ENCODE peak calls at places on chromosomes 16 and 17, in nine cellular contexts. C is heart left ventricle; I is CD8-positive, alpha-beta memory T cell; R is thoracic aorta; U is GM23248; T is psoas muscle; E is tibial nerve; Z is neuronal stem cell; B is effector memory CD4-positive, alpha-beta T cell. K is an unnamed sample.

GRCh38 chr16:35574011-35574410 is 2114.6 kb downstream of the TP53TG3F start:
- DNase-seq in E (no peak), I (no peak), U (no peak), B (no peak), R (no peak), C (no peak), Z (no peak), T (no peak), K (no peak)

GRCh38 chr17:72614871-72615626 is 477.4 kb downstream of the SLC39A11 start:
- DNase-seq in R (no peak), E (peak; percentile 62), U (no peak), C (no peak), I (no peak), T (no peak), B (no peak), Z (peak; percentile 18), K (no peak)

GRCh38 chr17:71163813-71164122 is 957.1 kb upstream of the SOX9 start:
- DNase-seq in U (no peak), E (no peak), T (no peak), Z (no peak), I (no peak), B (no peak), R (no peak), C (no peak), K (no peak)

GRCh38 chr17:57478433-57478832 is 222.1 kb downstream of the MSI2 start:
- DNase-seq in T (no peak), U (no peak), C (peak; percentile 50), R (no peak), E (no peak), I (no peak), B (no peak), Z (no peak), K (no peak)

GRCh38 chr16:58306327-58306726 is 11.5 kb upstream of the PRSS54 start:
- DNase-seq in C (no peak), E (no peak), T (no peak), B (peak; percentile 6), Z (no peak), I (peak; percentile 17), U (peak; percentile 38), R (no peak), K (no peak)

GRCh38 chr16:60107467-60107866 is 1373.4 kb upstream of the GOT2 start:
- DNase-seq in B (no peak), U (no peak), E (no peak), C (no peak), T (no peak), R (no peak), Z (no peak), I (no peak), K (no peak)

GRCh38 chr16:106623-107324 is 28.7 kb downstream of the MPG start:
- DNase-seq in U (peak; percentile 90), R (no peak), C (peak; percentile 59), I (peak; percentile 57), B (peak; percentile 34), E (no peak), T (no peak), Z (peak; percentile 67), K (no peak)

GRCh38 chr17:19714542-19715411 is 1.6 kb downstream of the SLC47A2 start:
- DNase-seq in Z (no peak), E (no peak), B (no peak), T (no peak), C (no peak), U (no peak), I (no peak), R (no peak), K (no peak)

GRCh38 chr17:28910534-28910933 is 7.7 kb upstream of the DHRS13 start:
- DNase-seq in E (no peak), B (no peak), R (no peak), Z (no peak), C (no peak), T (no peak), U (no peak), I (no peak), K (no peak)

DNA sequence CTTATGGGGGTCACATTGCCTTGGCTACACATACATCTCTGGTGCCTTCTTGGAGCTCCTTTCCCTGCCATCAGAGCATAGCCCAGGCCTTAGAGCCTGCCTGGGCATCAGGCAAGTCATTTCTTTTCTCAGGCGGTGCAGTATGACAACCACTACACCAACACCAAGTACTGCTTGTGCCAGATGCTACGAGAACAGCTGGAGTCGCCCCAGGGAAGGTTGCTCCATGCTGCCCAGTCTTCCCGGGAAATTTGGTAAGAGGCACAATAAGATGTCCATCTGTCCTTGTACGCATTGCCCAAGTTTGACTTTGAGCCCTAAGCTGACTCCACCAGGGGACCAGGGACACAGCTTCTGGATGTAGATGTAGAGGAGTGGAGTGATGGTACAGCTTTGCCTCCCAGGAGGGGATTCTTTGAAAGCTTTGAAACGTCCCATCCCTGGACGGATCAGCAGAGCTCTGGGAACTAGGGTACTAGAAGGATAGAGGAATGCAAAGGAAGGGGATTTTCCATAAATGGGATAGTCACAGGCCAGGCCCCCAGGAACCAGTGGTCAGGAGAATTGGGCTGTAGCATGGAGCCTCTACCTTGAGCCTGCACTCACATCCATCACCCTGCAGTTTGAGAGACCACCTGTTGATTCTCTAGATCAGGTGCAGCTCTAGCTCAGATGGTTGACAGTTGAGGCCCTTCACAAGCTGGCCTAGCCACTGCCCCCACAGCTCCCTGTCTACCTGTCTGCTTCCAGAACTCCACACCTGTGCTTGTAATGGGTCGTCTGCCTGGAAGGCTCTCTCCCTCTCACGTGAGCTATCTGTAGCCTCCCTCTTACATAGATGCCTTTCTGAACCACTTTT is 11.0 kb upstream of the NFATC3 start:
- DNase-seq in I (no peak), T (no peak), E (no peak), Z (no peak), U (no peak), C (no peak), R (no peak), B (no peak), K (no peak)
- H3K4me1 ChIP-seq in I (peaks cover 85% of the 10 kb centered on the region), T (peaks cover 56% of the 10 kb centered on the region), E (peaks cover 40% of the 10 kb centered on the region), Z (no peaks in the 10 kb centered on the region), U (peaks cover 5% of the 10 kb centered on the region), C (peaks cover 32% of the 10 kb centered on the region), R (no peaks in the 10 kb centered on the region), B (peaks cover 83% of the 10 kb centered on the region), K (peaks cover 24% of the 10 kb centered on the region)

DNA sequence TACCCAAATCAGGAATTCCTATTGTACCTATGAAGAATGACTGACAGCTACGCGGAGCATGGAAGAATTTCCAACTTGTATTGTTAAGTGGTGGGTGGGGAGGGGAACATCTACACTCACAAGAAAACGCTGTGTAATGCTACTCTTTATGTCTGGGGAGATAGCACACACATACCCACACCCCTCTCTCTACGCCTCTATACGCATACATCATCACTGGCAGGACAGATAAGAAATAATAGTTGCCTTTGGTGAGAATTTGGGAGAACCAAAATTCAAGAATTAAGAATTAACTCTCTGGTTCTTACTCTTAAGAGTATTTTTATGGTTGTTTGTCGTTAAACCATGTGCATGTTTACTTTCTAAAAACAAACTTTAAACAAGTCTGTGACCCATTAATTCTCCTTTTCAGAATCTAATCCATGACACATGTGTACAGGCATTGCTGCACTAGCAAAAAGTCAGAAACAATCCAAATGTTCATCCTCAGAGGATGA is 33.9 kb downstream of the CREBBP start:
- DNase-seq in U (no peak), Z (no peak), E (no peak), I (no peak), C (no peak), T (no peak), B (no peak), R (no peak), K (no peak)
- H3K4me1 ChIP-seq in U (peaks cover 36% of the 10 kb centered on the region), Z (no peaks in the 10 kb centered on the region), E (peaks cover 10% of the 10 kb centered on the region), I (peaks cover 20% of the 10 kb centered on the region), C (peaks cover 43% of the 10 kb centered on the region), T (peaks cover 33% of the 10 kb centered on the region), B (peaks cover 2% of the 10 kb centered on the region), R (peaks cover 14% of the 10 kb centered on the region), K (peaks cover 19% of the 10 kb centered on the region)

GRCh38 chr17:75512946-75513666 is 2.2 kb downstream of the CASKIN2 start:
- DNase-seq in Z (no peak), B (no peak), R (no peak), E (no peak), I (no peak), C (peak; percentile 13), T (no peak), U (peak; percentile 50), K (no peak)

GRCh38 chr17:75509528-75510258 is 5.6 kb downstream of the CASKIN2 start:
- DNase-seq in T (no peak), E (no peak), U (no peak), B (no peak), C (peak; percentile 85), I (no peak), R (no peak), Z (no peak), K (no peak)

GRCh38 chr17:75511610-75512575 is 3.4 kb downstream of the CASKIN2 start:
- DNase-seq in Z (no peak), C (peak; percentile 78), U (no peak), R (no peak), I (no peak), T (peak; percentile 35), E (no peak), B (no peak), K (no peak)

GRCh38 chr17:75508848-75509450 is 6.4 kb downstream of the CASKIN2 start:
- DNase-seq in U (no peak), R (no peak), Z (no peak), E (no peak), I (no peak), C (peak; percentile 33), B (no peak), T (peak; percentile 11), K (no peak)

DNA sequence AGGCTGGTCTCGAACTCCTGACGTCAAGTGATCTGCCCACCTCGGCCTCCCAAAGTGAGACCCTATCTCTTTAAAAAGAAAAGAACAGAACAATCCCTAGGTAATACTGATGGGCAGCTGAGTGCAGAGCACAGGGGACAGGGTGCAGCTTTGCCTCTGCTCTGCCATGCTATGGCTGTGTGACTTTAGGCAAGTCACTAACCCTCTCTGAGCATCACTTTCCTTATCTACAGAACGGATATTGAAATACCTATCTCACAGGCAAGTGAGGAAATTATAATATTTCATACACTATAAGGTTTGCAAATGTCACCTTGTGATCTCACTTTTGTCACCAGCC is 4.1 kb downstream of the CASKIN2 start:
- DNase-seq in T (no peak), U (no peak), E (no peak), Z (no peak), R (no peak), C (no peak), I (no peak), B (no peak), K (no peak)
- H3K4me1 ChIP-seq in T (peaks cover 58% of the 10 kb centered on the region), U (no peaks in the 10 kb centered on the region), E (peaks cover 62% of the 10 kb centered on the region), Z (peaks cover 11% of the 10 kb centered on the region), R (peaks cover 36% of the 10 kb centered on the region), C (peaks cover 67% of the 10 kb centered on the region), I (no peaks in the 10 kb centered on the region), B (peaks cover 13% of the 10 kb centered on the region), K (peaks cover 89% of the 10 kb centered on the region)

GRCh38 chr16:70418993-70419318 is 19.9 kb downstream of the ST3GAL2 start:
- DNase-seq in E (no peak), T (no peak), C (no peak), U (no peak), I (no peak), B (no peak), R (no peak), Z (no peak), K (no peak)

GRCh38 chr16:70419384-70420327 is 19.2 kb downstream of the ST3GAL2 start:
- DNase-seq in C (no peak), I (no peak), E (no peak), U (no peak), B (no peak), Z (no peak), T (no peak), R (no peak), K (no peak)

GRCh38 chr16:70418274-70418992 is 20.5 kb downstream of the ST3GAL2 start:
- DNase-seq in Z (no peak), E (no peak), U (no peak), B (no peak), R (no peak), T (no peak), C (no peak), I (no peak), K (no peak)

GRCh38 chr16:70417661-70418060 is 21.2 kb downstream of the ST3GAL2 start:
- DNase-seq in C (no peak), B (no peak), T (no peak), U (no peak), R (no peak), Z (no peak), E (no peak), I (no peak), K (no peak)

GRCh38 chr16:70416748-70417616 is 21.9 kb downstream of the ST3GAL2 start:
- DNase-seq in C (no peak), U (no peak), E (no peak), B (no peak), T (no peak), Z (no peak), R (no peak), I (no peak), K (no peak)
- H3K4me1 ChIP-seq in C (peaks cover 44% of the 10 kb centered on the region), U (no peaks in the 10 kb centered on the region), E (peaks cover 30% of the 10 kb centered on the region), B (peaks cover 21% of the 10 kb centered on the region), T (peaks cover 56% of the 10 kb centered on the region), Z (peaks cover 8% of the 10 kb centered on the region), R (no peaks in the 10 kb centered on the region), I (peaks cover 41% of the 10 kb centered on the region), K (no peaks in the 10 kb centered on the region)

K was measured in esophagus squamous epithelium.